ENCODE peak calls at places on chromosomes 11 and 22, in four cellular contexts. D, P, R and V are unnamed samples.

GRCh38 chr11:12845739-12846358 is 163.3 kb upstream of the RASSF10 start:
- DNase-seq in D (peak), P (peak), R (peak), V (no peak)

GRCh38 chr11:130243816-130244215 is 70.9 kb downstream of the ZBTB44 start:
- DNase-seq in D (no peak), P (no peak), R (no peak), V (peak)

GRCh38 chr22:46604306-46604690 is 15.9 kb upstream of the GRAMD4 start:
- DNase-seq in D (peak), P (no peak), R (no peak), V (peak)

GRCh38 chr22:44839061-44839460 is 86.7 kb downstream of the ARHGAP8 start:
- DNase-seq in D (no peak), P (no peak), R (no peak), V (no peak)

GRCh38 chr11:122709042-122709760 is 53.7 kb downstream of the UBASH3B start:
- DNase-seq in D (no peak), P (no peak), R (peak), V (no peak)

GRCh38 chr11:15971215-15971546 is 385.2 kb downstream of the SOX6 start:
- DNase-seq in D (no peak), P (no peak), R (no peak), V (no peak)

GRCh38 chr11:9089636-9090035 is 1.8 kb downstream of the SCUBE2 start:
- DNase-seq in D (no peak), P (no peak), R (no peak), V (no peak)

GRCh38 chr22:45604239-45604711 is 67.4 kb upstream of the ATXN10 start:
- DNase-seq in D (no peak), P (no peak), R (peak), V (no peak)

GRCh38 chr11:106208795-106209194 is 131.3 kb downstream of the AASDHPPT start:
- DNase-seq in D (no peak), P (peak), R (no peak), V (no peak)

GRCh38 chr11:69449320-69450063 is 32.0 kb upstream of the LINC01488 start:
- DNase-seq in D (peak), P (peak), R (no peak), V (no peak)

GRCh38 chr22:24107668-24108067 is 73.6 kb upstream of the SUSD2 start:
- DNase-seq in D (no peak), P (no peak), R (no peak), V (no peak)

GRCh38 chr22:47199261-47199948 is 437.0 kb downstream of the TBC1D22A start:
- DNase-seq in D (no peak), P (no peak), R (no peak), V (no peak)

GRCh38 chr22:29072193-29072978 is 449 bp upstream of the KREMEN1 start:
- DNase-seq in D (peak), P (peak), R (peak), V (no peak)

GRCh38 chr11:128965485-128965884 is 22.8 kb upstream of the TP53AIP1 start:
- DNase-seq in D (no peak), P (no peak), R (no peak), V (peak)

GRCh38 chr11:92854952-92855351 is 114.5 kb upstream of the MTNR1B start:
- DNase-seq in D (no peak), P (no peak), R (no peak), V (no peak)

GRCh38 chr22:27542602-27543001 is 259.0 kb downstream of the MN1 start:
- DNase-seq in D (no peak), P (no peak), R (no peak), V (no peak)

GRCh38 chr11:59551651-59552521 is 40.5 kb downstream of the OR4D9 start:
- DNase-seq in D (peak), P (peak), R (peak), V (no peak)

DNA sequence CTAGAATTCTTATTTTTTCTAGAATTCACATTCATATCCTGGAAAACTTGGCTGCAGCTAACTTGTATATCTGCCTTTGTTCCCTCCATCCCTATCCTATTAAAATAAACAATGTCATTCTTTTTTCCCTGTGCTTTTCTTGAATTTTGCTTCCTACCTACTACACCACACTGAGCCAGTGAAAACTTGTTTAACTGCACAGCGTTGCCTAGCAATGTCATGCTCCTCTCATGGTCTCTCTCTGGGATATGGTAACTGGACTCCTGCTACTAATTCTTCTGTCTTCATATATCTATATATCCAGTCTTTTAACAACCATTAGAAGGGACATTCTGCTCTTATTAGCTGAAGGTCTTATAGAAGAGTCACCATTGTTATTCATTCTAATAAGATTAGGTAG is 434.4 kb downstream of the METTL15 start:
- DNase-seq in D (no peak), P (no peak), R (no peak), V (no peak)
- TF ChIP-seq CEBPB in D (no peak), P (no peak), R (no peak), V (no peak)

GRCh38 chr11:76984741-76985140 is 49.5 kb upstream of the B3GNT6 start:
- DNase-seq in D (no peak), P (no peak), R (no peak), V (no peak)
- TF ChIP-seq CEBPB in D (no peak), P (no peak), R (no peak), V (no peak)

GRCh38 chr11:134801526-134801925 is 389.5 kb upstream of the B3GAT1 start:
- DNase-seq in D (no peak), P (no peak), R (no peak), V (no peak)

GRCh38 chr11:134802116-134802515 is 390.1 kb upstream of the B3GAT1 start:
- DNase-seq in D (no peak), P (no peak), R (no peak), V (no peak)

GRCh38 chr11:134800130-134800529 is 388.1 kb upstream of the B3GAT1 start:
- DNase-seq in D (no peak), P (no peak), R (no peak), V (no peak)

GRCh38 chr11:134802598-134802997 is 390.6 kb upstream of the B3GAT1 start:
- DNase-seq in D (no peak), P (no peak), R (no peak), V (no peak)

GRCh38 chr11:134800826-134801225 is 388.8 kb upstream of the B3GAT1 start:
- DNase-seq in D (no peak), P (no peak), R (no peak), V (no peak)
- TF ChIP-seq CEBPB in D (no peak), P (no peak), R (no peak), V (no peak)

DNA sequence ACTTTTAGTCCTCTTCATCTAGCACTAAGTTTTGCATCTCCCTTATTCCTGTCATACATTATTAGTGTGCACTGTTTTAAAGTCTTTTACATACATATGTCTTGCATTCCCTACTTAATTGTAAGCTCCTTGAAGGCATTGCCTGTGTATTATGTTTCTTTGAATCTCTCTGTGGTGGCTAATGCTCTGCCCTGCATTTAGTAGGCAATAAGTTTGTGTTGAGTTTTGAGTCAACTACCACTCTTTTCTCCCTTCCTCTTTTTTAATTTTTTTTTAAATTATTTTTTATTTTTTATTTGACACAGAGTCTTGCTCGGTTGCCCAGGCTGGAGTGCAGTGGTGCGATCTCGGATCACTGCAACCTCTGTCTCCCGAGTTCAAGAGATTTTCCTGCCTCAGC is 78.9 kb downstream of the ZBTB16 start:
- DNase-seq in D (no peak), P (no peak), R (no peak), V (no peak)
- TF ChIP-seq CEBPB in D (no peak), P (no peak), R (no peak), V (no peak)

DNA sequence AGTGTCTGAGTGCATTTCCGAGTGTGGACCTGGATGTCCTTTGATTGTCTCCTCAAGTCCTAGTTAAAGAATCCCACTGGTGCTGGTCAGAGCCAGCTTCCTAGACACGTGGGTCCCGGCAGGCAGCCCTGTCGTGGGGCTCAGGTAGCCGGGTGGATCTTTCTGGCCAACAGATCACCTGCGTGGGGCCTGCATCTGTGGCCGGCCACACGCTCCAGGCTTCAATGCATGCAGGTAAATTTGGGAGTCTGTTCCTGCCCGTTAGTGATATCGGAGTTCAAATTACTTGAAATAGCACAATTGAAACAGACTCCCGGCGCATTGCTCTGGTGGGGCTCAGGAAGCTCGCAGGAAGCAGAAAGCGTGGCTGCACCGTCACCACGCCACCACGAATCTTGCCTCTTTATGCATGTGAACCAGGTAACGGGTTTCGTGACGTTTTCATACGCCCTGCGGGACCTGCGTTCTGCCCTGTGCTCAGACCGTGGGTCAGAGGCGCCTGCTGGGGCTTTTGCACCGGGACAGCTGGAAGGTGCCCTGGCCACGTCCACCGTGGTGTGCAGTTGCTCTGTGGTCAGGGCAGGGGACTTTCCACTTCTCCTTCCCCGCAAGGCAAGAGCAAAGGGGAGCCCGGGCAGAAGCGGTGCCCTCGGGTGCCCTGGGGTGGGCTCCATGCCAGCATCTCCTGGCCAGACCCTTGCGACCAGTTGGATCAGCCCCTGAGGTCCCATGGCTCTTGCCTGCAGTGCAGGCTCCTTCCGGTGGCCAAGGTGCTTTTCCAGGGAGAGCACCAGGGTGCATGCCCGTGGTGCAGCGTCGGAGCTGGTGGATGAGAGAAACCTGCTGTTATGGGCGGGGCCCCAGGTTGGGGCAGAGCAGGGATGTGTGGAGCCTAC is 803.5 kb downstream of the BRD1 start:
- DNase-seq in D (no peak), P (no peak), R (no peak), V (no peak)
- TF ChIP-seq CEBPB in D (no peak), P (no peak), R (no peak), V (no peak)

GRCh38 chr11:127890026-127890611 is 697.2 kb downstream of the ETS1 start:
- DNase-seq in D (no peak), P (no peak), R (no peak), V (no peak)
- TF ChIP-seq CEBPB in D (no peak), P (no peak), R (no peak), V (no peak)